ENCODE peak calls at places on chromosomes 13 and 19, in six cellular contexts. Q is NCI-H1092 treated with DMSO at 0.1 percent for 48 hours; Z is neural crest cell; K is activated CD4-positive, alpha-beta T cell treated with anti-CD3 and anti-CD28 coated beads, Interleukin-2, amount 50 U/mL, for 4 hours; T is stimulated activated CD4-positive, alpha-beta T cell treated with anti-CD3 and anti-CD28 coated beads, TNF-alpha, amount 100 ng/mL, for 1 hour; O is aorta. I is an unnamed sample.

GRCh38 chr13:28467034-28467433 is 27.9 kb downstream of the FLT1 start:
- DNase-seq in Q (no peak), Z (no peak), K (no peak), T (no peak), O (no peak), I (no peak)

GRCh38 chr19:3868770-3869456 is at the start of gene ZFR2:
- DNase-seq in Q (no peak), Z (peak), K (peak), T (no peak), O (no peak), I (no peak)

GRCh38 chr19:48926909-48927308 is 6.6 kb upstream of the DHDH start:
- DNase-seq in Q (no peak), Z (no peak), K (no peak), T (no peak), O (peak), I (no peak)

GRCh38 chr13:37348916-37349653 is 243.6 kb upstream of the CSNK1A1L start:
- DNase-seq in Q (peak), Z (no peak), K (no peak), T (no peak), O (no peak), I (no peak)

GRCh38 chr19:7811989-7812388 is 18.0 kb upstream of the EVI5L start:
- DNase-seq in Q (no peak), Z (no peak), K (no peak), T (no peak), O (no peak), I (no peak)

GRCh38 chr13:41649659-41650058 is 192.3 kb downstream of the RGCC start:
- DNase-seq in Q (no peak), Z (no peak), K (no peak), T (no peak), O (no peak), I (no peak)

GRCh38 chr13:46795321-46795720 is 1.6 kb downstream of the ESD start:
- DNase-seq in Q (no peak), Z (no peak), K (no peak), T (no peak), O (no peak), I (no peak)

GRCh38 chr19:54905411-54905810 is 537 bp upstream of the NCR1 start:
- DNase-seq in Q (no peak), Z (no peak), K (no peak), T (no peak), O (no peak), I (no peak)

GRCh38 chr19:44998025-44998424 is 3.2 kb upstream of the RELB start:
- DNase-seq in Q (no peak), Z (no peak), K (no peak), T (no peak), O (no peak), I (no peak)

I was measured in activated CD4-positive, CD25-positive, alpha-beta regulatory T cell treated with anti-CD3 and anti-CD28 coated beads, Interleukin-2, amount 50 U/mL, for 16 hours.